ENCODE peak calls at places on chromosomes 3 and 15, in four cellular contexts. G, Q, S and M are unnamed samples.
A peak's percentile ranks its signal among the peaks of the same experiment; 100 is the strongest.

GRCh38 chr15:85580914-85581313 is 200.5 kb downstream of the AKAP13 start:
- DNase-seq in G (no peak), Q (peak; percentile 83), S (peak; percentile 72), M (no peak)

GRCh38 chr3:194247350-194247740 is 103.8 kb downstream of the CPN2 start:
- DNase-seq in G (no peak), Q (peak; percentile 22), S (no peak), M (no peak)

GRCh38 chr3:126343675-126344074 is 13.5 kb downstream of the KLF15 start:
- DNase-seq in G (peak; percentile 44), Q (no peak), S (no peak), M (no peak)

GRCh38 chr3:127458698-127459097 is 131.8 kb downstream of the TPRA1 start:
- DNase-seq in G (peak; percentile 57), Q (no peak), S (no peak), M (peak; percentile 82)

GRCh38 chr3:170049146-170050000 is 11.6 kb downstream of the GPR160 start:
- DNase-seq in G (no peak), Q (peak; percentile 82), S (no peak), M (no peak)

GRCh38 chr15:60614028-60614427 is 135.1 kb upstream of the ICE2 start:
- DNase-seq in G (no peak), Q (no peak), S (no peak), M (no peak)

GRCh38 chr3:149872589-149872988 is 59.6 kb downstream of the RNF13 start:
- DNase-seq in G (no peak), Q (no peak), S (no peak), M (no peak)

GRCh38 chr3:185070491-185071335 is 82.1 kb downstream of the C3orf70 start:
- DNase-seq in G (no peak), Q (no peak), S (no peak), M (no peak)

GRCh38 chr15:61327019-61327631 is 98.0 kb upstream of the RORA start:
- DNase-seq in G (no peak), Q (no peak), S (no peak), M (no peak)

GRCh38 chr3:42871592-42872196 is 4.0 kb downstream of the CYP8B1 start:
- DNase-seq in G (no peak), Q (no peak), S (no peak), M (no peak)

GRCh38 chr3:136546718-136547117 is 205.5 kb downstream of the STAG1 start:
- DNase-seq in G (no peak), Q (no peak), S (no peak), M (no peak)

GRCh38 chr3:136632625-136633081 is 119.5 kb downstream of the STAG1 start:
- DNase-seq in G (no peak), Q (no peak), S (no peak), M (no peak)

GRCh38 chr3:123283657-123284398 is 82.1 kb downstream of the SEC22A start:
- DNase-seq in G (no peak), Q (no peak), S (no peak), M (no peak)

GRCh38 chr15:48811325-48811938 is 563 bp upstream of the CEP152 start:
- DNase-seq in G (no peak), Q (no peak), S (no peak), M (no peak)

GRCh38 chr3:48425281-48425812 is 4.5 kb downstream of the PLXNB1 start:
- DNase-seq in G (peak; percentile 75), Q (peak; percentile 43), S (no peak), M (no peak)

GRCh38 chr3:122074621-122075265 is 19.6 kb downstream of the CD86 start:
- DNase-seq in G (no peak), Q (no peak), S (peak; percentile 51), M (no peak)

GRCh38 chr15:35784745-35785144 is 238.8 kb upstream of the DPH6 start:
- DNase-seq in G (no peak), Q (no peak), S (no peak), M (no peak)

GRCh38 chr3:124664804-124665203 is 65.4 kb upstream of the UMPS start:
- DNase-seq in G (no peak), Q (peak; percentile 64), S (no peak), M (no peak)

GRCh38 chr3:14780927-14781507 is 37.7 kb upstream of the FGD5 start:
- DNase-seq in G (no peak), Q (peak; percentile 69), S (no peak), M (peak; percentile 37)

GRCh38 chr15:79170256-79170664 is 79.7 kb upstream of the RASGRF1 start:
- DNase-seq in G (no peak), Q (no peak), S (no peak), M (no peak)

GRCh38 chr15:79171320-79172031 is 80.9 kb upstream of the RASGRF1 start:
- DNase-seq in G (no peak), Q (no peak), S (no peak), M (no peak)

GRCh38 chr15:79169531-79170123 is 79.0 kb upstream of the RASGRF1 start:
- DNase-seq in G (no peak), Q (no peak), S (no peak), M (no peak)

GRCh38 chr15:79172801-79173460 is 82.4 kb upstream of the RASGRF1 start:
- DNase-seq in G (no peak), Q (no peak), S (no peak), M (no peak)

DNA sequence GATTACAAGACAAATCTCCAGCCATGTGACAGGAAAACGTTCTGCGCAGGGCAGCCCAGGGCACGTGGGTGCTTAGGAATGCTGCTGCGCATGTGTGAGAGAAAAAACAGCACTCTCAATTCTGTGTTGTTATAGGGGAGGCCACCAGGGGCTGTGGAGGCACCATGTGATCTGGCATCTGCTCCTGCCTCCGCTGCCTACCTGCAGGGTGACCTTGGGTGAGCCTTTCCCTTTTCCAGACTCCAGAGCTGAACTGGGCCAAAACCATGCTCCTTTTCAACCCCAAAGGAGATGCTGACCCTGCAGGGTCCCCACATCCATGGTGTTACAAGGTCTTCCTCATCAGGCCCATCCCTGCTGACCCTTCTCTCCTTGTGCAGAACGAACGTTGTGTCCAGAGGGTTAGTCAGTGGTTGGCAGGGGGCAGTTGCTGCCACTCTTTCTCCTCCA is 81.5 kb upstream of the RASGRF1 start:
- DNase-seq in G (no peak), Q (no peak), S (no peak), M (no peak)
- TF ChIP-seq CTCF in G (no peak), Q (no peak), S (no peak), M (peak; percentile 46)

GRCh38 chr3:55487376-55488241 is 503 bp upstream of the WNT5A start:
- DNase-seq in G (peak; percentile 63), Q (no peak), S (no peak), M (no peak)

GRCh38 chr3:55486101-55486856 is 827 bp downstream of the WNT5A start:
- DNase-seq in G (peak; percentile 88), Q (peak; percentile 63), S (no peak), M (no peak)

GRCh38 chr3:55488398-55489055 is 1.4 kb upstream of the WNT5A start:
- DNase-seq in G (peak; percentile 83), Q (peak; percentile 61), S (no peak), M (no peak)

GRCh38 chr3:55485208-55485791 is 1.8 kb downstream of the WNT5A start:
- DNase-seq in G (peak; percentile 90), Q (peak; percentile 77), S (no peak), M (peak; percentile 69)

GRCh38 chr3:55486857-55487375 is at the start of gene WNT5A:
- DNase-seq in G (peak; percentile 70), Q (no peak), S (no peak), M (no peak)
- TF ChIP-seq CTCF in G (no peak), Q (no peak), S (no peak), M (no peak)

DNA sequence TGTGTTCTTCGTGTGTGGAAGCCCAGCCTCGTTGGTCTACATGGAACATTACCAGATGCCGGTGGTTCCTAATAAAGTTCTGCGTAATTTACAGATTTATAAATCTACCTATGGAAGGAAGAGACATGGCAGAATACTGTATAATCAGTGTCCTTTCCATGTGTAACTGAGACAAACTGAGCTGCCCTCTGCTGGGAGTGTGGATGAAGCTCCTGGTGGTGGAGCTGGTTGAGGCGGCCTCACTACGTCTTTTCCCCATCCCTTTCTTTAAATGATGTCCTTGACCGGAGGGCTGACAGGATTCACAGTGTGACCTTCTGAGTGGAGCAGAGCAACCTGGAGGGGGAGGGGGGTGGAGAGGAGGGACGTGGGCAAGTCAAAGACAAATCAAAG is 267.0 kb upstream of the CHRM5 start:
- DNase-seq in G (no peak), Q (no peak), S (no peak), M (no peak)
- TF ChIP-seq CTCF in G (no peak), Q (no peak), S (no peak), M (no peak)

DNA sequence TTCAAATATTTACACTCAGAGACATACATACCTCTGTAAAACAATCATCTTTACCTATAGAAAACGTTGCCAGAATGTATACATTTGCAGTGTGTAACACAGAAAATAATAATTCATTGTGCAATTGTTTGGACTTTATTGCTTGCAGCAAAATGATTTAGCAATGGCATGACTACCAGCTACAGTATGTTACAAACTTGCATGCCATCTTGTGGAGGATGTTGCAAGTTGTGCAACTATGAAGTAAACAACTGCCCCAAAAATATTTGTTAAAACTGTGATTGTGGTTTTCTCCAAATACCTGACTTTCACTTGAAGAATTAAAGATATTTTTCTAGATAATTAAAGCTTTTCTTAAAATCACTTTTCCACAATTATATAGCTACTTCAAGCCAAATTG is 27.1 kb upstream of the C3orf49 start:
- DNase-seq in G (no peak), Q (no peak), S (no peak), M (no peak)
- TF ChIP-seq CTCF in G (no peak), Q (no peak), S (no peak), M (peak; percentile 33)